ENCODE peak calls at places on chromosomes 12 and 14, in seven cellular contexts. I, T, M, L, A, S and Q are unnamed samples.

GRCh38 chr14:99537399-99537798 is 56.2 kb downstream of the CCNK start:
- DNase-seq in I (no peak), T (peak; percentile 30), M (peak; percentile 87), L (no peak), A (peak; percentile 43), S (no peak), Q (peak; percentile 72)

GRCh38 chr12:99146185-99146584 is 501.1 kb downstream of the APAF1 start:
- DNase-seq in I (no peak), T (no peak), M (no peak), L (no peak), A (peak; percentile 52), S (no peak), Q (no peak)

GRCh38 chr12:131174901-131175300 is 221.2 kb downstream of the ADGRD1 start:
- DNase-seq in I (no peak), T (no peak), M (no peak), L (no peak), A (no peak), S (no peak), Q (no peak)

GRCh38 chr14:70415788-70416187 is 1.1 kb downstream of the SYNJ2BP start:
- DNase-seq in I (no peak), T (no peak), M (no peak), L (no peak), A (no peak), S (no peak), Q (no peak)

GRCh38 chr14:46405095-46405494 is 246.5 kb downstream of the RPL10L start:
- DNase-seq in I (no peak), T (no peak), M (no peak), L (no peak), A (no peak), S (no peak), Q (peak; percentile 5)

GRCh38 chr14:71961972-71962371 is 29.7 kb downstream of the RGS6 start:
- DNase-seq in I (no peak), T (no peak), M (no peak), L (no peak), A (no peak), S (no peak), Q (no peak)

GRCh38 chr12:123118397-123118945 is 32.4 kb downstream of the PITPNM2 start:
- DNase-seq in I (no peak), T (no peak), M (no peak), L (no peak), A (no peak), S (no peak), Q (no peak)

GRCh38 chr12:109596418-109597244 is 23.0 kb downstream of the MVK start:
- DNase-seq in I (no peak), T (no peak), M (no peak), L (no peak), A (no peak), S (no peak), Q (no peak)

GRCh38 chr14:61461808-61462275 is 140.5 kb downstream of the PRKCH start:
- DNase-seq in I (peak; percentile 74), T (peak; percentile 61), M (peak; percentile 98), L (no peak), A (peak; percentile 71), S (peak; percentile 81), Q (no peak)

GRCh38 chr14:105974902-105975301 is 448.5 kb downstream of the TMEM121 start:
- DNase-seq in I (peak; percentile 4), T (no peak), M (peak; percentile 14), L (peak; percentile 35), A (no peak), S (peak; percentile 86), Q (no peak)

GRCh38 chr12:109098142-109098652 is 800 bp downstream of the UNG start:
- DNase-seq in I (peak; percentile 14), T (peak; percentile 44), M (no peak), L (no peak), A (no peak), S (no peak), Q (no peak)

GRCh38 chr14:67942311-67942710 is 122.7 kb downstream of the RAD51B start:
- DNase-seq in I (no peak), T (no peak), M (no peak), L (no peak), A (no peak), S (no peak), Q (no peak)

GRCh38 chr12:47164730-47165439 is 85.1 kb upstream of the AMIGO2 start:
- DNase-seq in I (no peak), T (no peak), M (no peak), L (no peak), A (no peak), S (no peak), Q (no peak)

GRCh38 chr12:22431693-22432251 is 97.3 kb upstream of the ST8SIA1 start:
- DNase-seq in I (no peak), T (no peak), M (no peak), L (no peak), A (no peak), S (no peak), Q (no peak)

GRCh38 chr12:25648460-25648859 is 95.4 kb upstream of the LMNTD1 start:
- DNase-seq in I (peak; percentile 46), T (peak; percentile 81), M (peak; percentile 59), L (no peak), A (peak; percentile 55), S (no peak), Q (no peak)

GRCh38 chr14:92863281-92863680 is 59.7 kb upstream of the CHGA start:
- DNase-seq in I (no peak), T (no peak), M (no peak), L (no peak), A (no peak), S (peak; percentile 50), Q (no peak)

GRCh38 chr12:104494137-104494815 is 37.5 kb downstream of the CHST11 start:
- DNase-seq in I (no peak), T (no peak), M (no peak), L (peak; percentile 65), A (no peak), S (no peak), Q (no peak)

GRCh38 chr12:26273811-26274210 is 78.4 kb downstream of the SSPN start:
- DNase-seq in I (no peak), T (no peak), M (no peak), L (no peak), A (no peak), S (no peak), Q (no peak)

GRCh38 chr14:34113051-34113511 is 162.2 kb upstream of the EGLN3 start:
- DNase-seq in I (peak; percentile 29), T (peak; percentile 46), M (peak; percentile 62), L (no peak), A (no peak), S (no peak), Q (peak; percentile 71)

GRCh38 chr14:28609228-28609828 is 157.3 kb upstream of the FOXG1 start:
- DNase-seq in I (peak; percentile 65), T (peak; percentile 56), M (peak; percentile 22), L (no peak), A (peak; percentile 75), S (peak; percentile 51), Q (no peak)

GRCh38 chr12:31008961-31009840 is 64.5 kb upstream of the DDX11 start:
- DNase-seq in I (no peak), T (no peak), M (no peak), L (no peak), A (no peak), S (no peak), Q (no peak)

GRCh38 chr12:7113389-7113871 is 4.4 kb upstream of the C1RL start:
- DNase-seq in I (peak; percentile 30), T (peak; percentile 34), M (peak; percentile 74), L (no peak), A (peak; percentile 54), S (peak; percentile 42), Q (no peak)

GRCh38 chr14:85532981-85533820 is 3.3 kb downstream of the FLRT2 start:
- DNase-seq in I (peak; percentile 91), T (peak; percentile 88), M (peak; percentile 45), L (no peak), A (peak; percentile 88), S (no peak), Q (no peak)

GRCh38 chr12:116855744-116856470 is 25.3 kb downstream of the HRK start:
- DNase-seq in I (no peak), T (no peak), M (no peak), L (no peak), A (no peak), S (no peak), Q (no peak)

GRCh38 chr12:76288218-76288617 is 60.0 kb downstream of the BBS10 start:
- DNase-seq in I (no peak), T (no peak), M (no peak), L (no peak), A (no peak), S (no peak), Q (no peak)